ENCODE peak calls at places on chromosomes 1 and 21, in nine cellular contexts. One of them, this sample, is unnamed.

GRCh38 chr1:104132386-104132973 is 382.8 kb downstream of the AMY1C start:
- DNase-seq in HTR-8/SVneo: no peak
- DNase-seq in T-helper 17 cell: no peak
- DNase-seq in GM12864: no peak
- DNase-seq in GM04503: no peak
- DNase-seq in neuronal stem cell: peak
- DNase-seq in anterior cingulate cortex: no peak
- DNase-seq in Right ventricle myocardium superior: no peak
- DNase-seq in naive thymus-derived CD4-positive, alpha-beta T cell: no peak
- DNase-seq in this sample: no peak

GRCh38 chr1:56645663-56646330 is 683 bp downstream of the PRKAA2 start:
- DNase-seq in GM12864: no peak
- DNase-seq in naive thymus-derived CD4-positive, alpha-beta T cell: no peak
- DNase-seq in Right ventricle myocardium superior: peak
- DNase-seq in anterior cingulate cortex: no peak
- DNase-seq in HTR-8/SVneo: peak
- DNase-seq in neuronal stem cell: peak
- DNase-seq in T-helper 17 cell: no peak
- DNase-seq in GM04503: no peak
- DNase-seq in this sample: no peak

GRCh38 chr21:31142600-31142999 is 104.3 kb upstream of the KRTAP19-8 start:
- DNase-seq in neuronal stem cell: no peak
- DNase-seq in GM04503: no peak
- DNase-seq in T-helper 17 cell: no peak
- DNase-seq in GM12864: no peak
- DNase-seq in naive thymus-derived CD4-positive, alpha-beta T cell: peak
- DNase-seq in Right ventricle myocardium superior: no peak
- DNase-seq in HTR-8/SVneo: peak
- DNase-seq in anterior cingulate cortex: no peak
- DNase-seq in this sample: no peak

GRCh38 chr1:109201123-109201703 is 12.5 kb upstream of the SARS1 start:
- DNase-seq in Right ventricle myocardium superior: no peak
- DNase-seq in anterior cingulate cortex: peak
- DNase-seq in GM12864: no peak
- DNase-seq in naive thymus-derived CD4-positive, alpha-beta T cell: peak
- DNase-seq in neuronal stem cell: peak
- DNase-seq in GM04503: peak
- DNase-seq in T-helper 17 cell: no peak
- DNase-seq in HTR-8/SVneo: peak
- DNase-seq in this sample: peak

GRCh38 chr1:182677393-182678098 is 6.8 kb downstream of the RGS8 start:
- DNase-seq in T-helper 17 cell: no peak
- DNase-seq in neuronal stem cell: no peak
- DNase-seq in GM12864: peak
- DNase-seq in GM04503: no peak
- DNase-seq in HTR-8/SVneo: no peak
- DNase-seq in naive thymus-derived CD4-positive, alpha-beta T cell: no peak
- DNase-seq in Right ventricle myocardium superior: no peak
- DNase-seq in anterior cingulate cortex: no peak
- DNase-seq in this sample: no peak

GRCh38 chr1:110875216-110875731 is 2.3 kb downstream of the CD53 start:
- DNase-seq in T-helper 17 cell: no peak
- DNase-seq in HTR-8/SVneo: no peak
- DNase-seq in anterior cingulate cortex: no peak
- DNase-seq in GM04503: no peak
- DNase-seq in Right ventricle myocardium superior: no peak
- DNase-seq in naive thymus-derived CD4-positive, alpha-beta T cell: peak
- DNase-seq in neuronal stem cell: no peak
- DNase-seq in GM12864: peak
- DNase-seq in this sample: no peak

GRCh38 chr1:6486433-6487011 is 4.9 kb downstream of the PLEKHG5 start:
- DNase-seq in anterior cingulate cortex: peak
- DNase-seq in Right ventricle myocardium superior: peak
- DNase-seq in T-helper 17 cell: peak
- DNase-seq in GM12864: no peak
- DNase-seq in naive thymus-derived CD4-positive, alpha-beta T cell: peak
- DNase-seq in HTR-8/SVneo: peak
- DNase-seq in neuronal stem cell: peak
- DNase-seq in GM04503: no peak
- DNase-seq in this sample: peak

GRCh38 chr21:44333701-44334636 is 5.2 kb downstream of the CFAP410 start:
- DNase-seq in anterior cingulate cortex: no peak
- DNase-seq in Right ventricle myocardium superior: no peak
- DNase-seq in naive thymus-derived CD4-positive, alpha-beta T cell: no peak
- DNase-seq in GM04503: no peak
- DNase-seq in neuronal stem cell: no peak
- DNase-seq in T-helper 17 cell: no peak
- DNase-seq in GM12864: no peak
- DNase-seq in HTR-8/SVneo: no peak
- DNase-seq in this sample: no peak

GRCh38 chr1:58895559-58896135 is 111.8 kb upstream of the JUN start:
- DNase-seq in anterior cingulate cortex: no peak
- DNase-seq in HTR-8/SVneo: no peak
- DNase-seq in T-helper 17 cell: no peak
- DNase-seq in GM12864: no peak
- DNase-seq in GM04503: no peak
- DNase-seq in neuronal stem cell: no peak
- DNase-seq in naive thymus-derived CD4-positive, alpha-beta T cell: no peak
- DNase-seq in Right ventricle myocardium superior: no peak
- DNase-seq in this sample: peak

GRCh38 chr1:15167386-15167785 is 13.8 kb downstream of the TMEM51 start:
- DNase-seq in anterior cingulate cortex: no peak
- DNase-seq in HTR-8/SVneo: no peak
- DNase-seq in T-helper 17 cell: no peak
- DNase-seq in GM12864: no peak
- DNase-seq in neuronal stem cell: no peak
- DNase-seq in GM04503: no peak
- DNase-seq in Right ventricle myocardium superior: no peak
- DNase-seq in naive thymus-derived CD4-positive, alpha-beta T cell: no peak
- DNase-seq in this sample: no peak

GRCh38 chr21:46153259-46154154 is 1.9 kb downstream of the FTCD start:
- DNase-seq in GM04503: no peak
- DNase-seq in GM12864: no peak
- DNase-seq in Right ventricle myocardium superior: peak
- DNase-seq in T-helper 17 cell: no peak
- DNase-seq in naive thymus-derived CD4-positive, alpha-beta T cell: peak
- DNase-seq in HTR-8/SVneo: no peak
- DNase-seq in anterior cingulate cortex: no peak
- DNase-seq in neuronal stem cell: peak
- DNase-seq in this sample: peak

GRCh38 chr1:228986093-228986904 is 251.0 kb downstream of the RHOU start:
- DNase-seq in T-helper 17 cell: no peak
- DNase-seq in GM04503: no peak
- DNase-seq in neuronal stem cell: no peak
- DNase-seq in HTR-8/SVneo: no peak
- DNase-seq in GM12864: no peak
- DNase-seq in Right ventricle myocardium superior: peak
- DNase-seq in anterior cingulate cortex: peak
- DNase-seq in naive thymus-derived CD4-positive, alpha-beta T cell: no peak
- DNase-seq in this sample: no peak

GRCh38 chr1:27428316-27429028 is 36.0 kb downstream of the GPR3 start:
- DNase-seq in T-helper 17 cell: no peak
- DNase-seq in GM12864: no peak
- DNase-seq in naive thymus-derived CD4-positive, alpha-beta T cell: no peak
- DNase-seq in Right ventricle myocardium superior: peak
- DNase-seq in anterior cingulate cortex: no peak
- DNase-seq in GM04503: no peak
- DNase-seq in HTR-8/SVneo: no peak
- DNase-seq in neuronal stem cell: no peak
- DNase-seq in this sample: no peak

GRCh38 chr1:204648576-204648975 is 37.0 kb downstream of the LRRN2 start:
- DNase-seq in GM12864: no peak
- DNase-seq in HTR-8/SVneo: no peak
- DNase-seq in anterior cingulate cortex: no peak
- DNase-seq in naive thymus-derived CD4-positive, alpha-beta T cell: no peak
- DNase-seq in T-helper 17 cell: no peak
- DNase-seq in neuronal stem cell: no peak
- DNase-seq in GM04503: no peak
- DNase-seq in Right ventricle myocardium superior: no peak
- DNase-seq in this sample: no peak

GRCh38 chr1:168343566-168343965 is 62.9 kb downstream of the TBX19 start:
- DNase-seq in GM04503: no peak
- DNase-seq in neuronal stem cell: no peak
- DNase-seq in T-helper 17 cell: no peak
- DNase-seq in anterior cingulate cortex: no peak
- DNase-seq in HTR-8/SVneo: no peak
- DNase-seq in Right ventricle myocardium superior: no peak
- DNase-seq in naive thymus-derived CD4-positive, alpha-beta T cell: no peak
- DNase-seq in GM12864: no peak
- DNase-seq in this sample: no peak

GRCh38 chr1:109547412-109548320 is 749 bp upstream of the GNAI3 start:
- DNase-seq in Right ventricle myocardium superior: no peak
- DNase-seq in neuronal stem cell: no peak
- DNase-seq in GM12864: no peak
- DNase-seq in T-helper 17 cell: no peak
- DNase-seq in anterior cingulate cortex: no peak
- DNase-seq in naive thymus-derived CD4-positive, alpha-beta T cell: peak
- DNase-seq in GM04503: no peak
- DNase-seq in HTR-8/SVneo: no peak
- DNase-seq in this sample: no peak

GRCh38 chr1:1563688-1564087 is 11.0 kb downstream of the SSU72 start:
- DNase-seq in GM04503: no peak
- DNase-seq in T-helper 17 cell: no peak
- DNase-seq in neuronal stem cell: no peak
- DNase-seq in Right ventricle myocardium superior: no peak
- DNase-seq in anterior cingulate cortex: no peak
- DNase-seq in naive thymus-derived CD4-positive, alpha-beta T cell: no peak
- DNase-seq in GM12864: no peak
- DNase-seq in HTR-8/SVneo: no peak
- DNase-seq in this sample: no peak

GRCh38 chr1:35600593-35600992 is 27.5 kb downstream of the TFAP2E start:
- DNase-seq in T-helper 17 cell: no peak
- DNase-seq in naive thymus-derived CD4-positive, alpha-beta T cell: no peak
- DNase-seq in Right ventricle myocardium superior: no peak
- DNase-seq in neuronal stem cell: no peak
- DNase-seq in GM12864: no peak
- DNase-seq in GM04503: no peak
- DNase-seq in anterior cingulate cortex: no peak
- DNase-seq in HTR-8/SVneo: no peak
- DNase-seq in this sample: no peak

GRCh38 chr1:21069549-21069948 is 107.1 kb downstream of the EIF4G3 start:
- DNase-seq in T-helper 17 cell: no peak
- DNase-seq in Right ventricle myocardium superior: no peak
- DNase-seq in GM12864: no peak
- DNase-seq in neuronal stem cell: no peak
- DNase-seq in HTR-8/SVneo: peak
- DNase-seq in GM04503: peak
- DNase-seq in anterior cingulate cortex: no peak
- DNase-seq in naive thymus-derived CD4-positive, alpha-beta T cell: no peak
- DNase-seq in this sample: no peak

GRCh38 chr21:39161064-39161463 is 22.2 kb downstream of the PSMG1 start:
- DNase-seq in GM12864: no peak
- DNase-seq in naive thymus-derived CD4-positive, alpha-beta T cell: no peak
- DNase-seq in GM04503: no peak
- DNase-seq in T-helper 17 cell: no peak
- DNase-seq in HTR-8/SVneo: no peak
- DNase-seq in Right ventricle myocardium superior: no peak
- DNase-seq in neuronal stem cell: no peak
- DNase-seq in anterior cingulate cortex: no peak
- DNase-seq in this sample: no peak

GRCh38 chr1:89354210-89354609 is 9.6 kb upstream of the GBP6 start:
- DNase-seq in GM12864: no peak
- DNase-seq in anterior cingulate cortex: no peak
- DNase-seq in Right ventricle myocardium superior: no peak
- DNase-seq in neuronal stem cell: no peak
- DNase-seq in GM04503: no peak
- DNase-seq in HTR-8/SVneo: no peak
- DNase-seq in T-helper 17 cell: no peak
- DNase-seq in naive thymus-derived CD4-positive, alpha-beta T cell: no peak
- DNase-seq in this sample: no peak

GRCh38 chr1:151352001-151352718 is 5.1 kb upstream of the RFX5 start:
- DNase-seq in naive thymus-derived CD4-positive, alpha-beta T cell: no peak
- DNase-seq in T-helper 17 cell: no peak
- DNase-seq in GM04503: no peak
- DNase-seq in anterior cingulate cortex: no peak
- DNase-seq in GM12864: no peak
- DNase-seq in Right ventricle myocardium superior: no peak
- DNase-seq in neuronal stem cell: no peak
- DNase-seq in HTR-8/SVneo: no peak
- DNase-seq in this sample: no peak

GRCh38 chr1:84892657-84893618 is at the start of gene LPAR3:
- DNase-seq in HTR-8/SVneo: peak
- DNase-seq in neuronal stem cell: peak
- DNase-seq in GM12864: no peak
- DNase-seq in T-helper 17 cell: no peak
- DNase-seq in GM04503: no peak
- DNase-seq in naive thymus-derived CD4-positive, alpha-beta T cell: no peak
- DNase-seq in Right ventricle myocardium superior: peak
- DNase-seq in anterior cingulate cortex: no peak
- DNase-seq in this sample: peak

GRCh38 chr1:56502700-56503245 is 76.6 kb downstream of the PLPP3 start:
- DNase-seq in neuronal stem cell: no peak
- DNase-seq in T-helper 17 cell: no peak
- DNase-seq in Right ventricle myocardium superior: no peak
- DNase-seq in GM12864: no peak
- DNase-seq in GM04503: no peak
- DNase-seq in HTR-8/SVneo: no peak
- DNase-seq in naive thymus-derived CD4-positive, alpha-beta T cell: no peak
- DNase-seq in anterior cingulate cortex: no peak
- DNase-seq in this sample: no peak

GRCh38 chr1:31587720-31588423 is 11.6 kb downstream of the TINAGL1 start:
- DNase-seq in T-helper 17 cell: no peak
- DNase-seq in HTR-8/SVneo: peak
- DNase-seq in GM12864: no peak
- DNase-seq in naive thymus-derived CD4-positive, alpha-beta T cell: no peak
- DNase-seq in Right ventricle myocardium superior: peak
- DNase-seq in neuronal stem cell: peak
- DNase-seq in GM04503: no peak
- DNase-seq in anterior cingulate cortex: no peak
- DNase-seq in this sample: peak